ENCODE peak calls at places on chromosomes 12 and 14, in five cellular contexts. E is M059J; F is EL; Z is stimulated activated CD4-positive, alpha-beta T cell treated with anti-CD3 and anti-CD28 coated beads, TNF-alpha, amount 100 ng/mL, for 24 hours; R is memory B cell. Q is an unnamed sample.

GRCh38 chr14:105499256-105500035 is 8.4 kb downstream of the TEDC1 start:
- DNase-seq in Z (no peak), F (no peak), R (no peak), E (no peak), Q (peak; percentile 18)

GRCh38 chr12:70444903-70445302 is 78.8 kb downstream of the KCNMB4 start:
- DNase-seq in Z (no peak), R (no peak), F (no peak), E (peak; percentile 27), Q (no peak)

GRCh38 chr14:99512571-99513182 is 31.5 kb downstream of the CCNK start:
- DNase-seq in F (no peak), E (no peak), R (no peak), Z (no peak), Q (no peak)

GRCh38 chr12:80068173-80068572 is 31.2 kb upstream of the OTOGL start:
- DNase-seq in Z (no peak), R (no peak), F (no peak), E (no peak), Q (no peak)

GRCh38 chr14:73741876-73742519 is 27.8 kb upstream of the PNMA1 start:
- DNase-seq in E (no peak), Z (no peak), F (peak; percentile 31), R (no peak), Q (no peak)

GRCh38 chr14:20755037-20755436 is 9.3 kb downstream of the EDDM3A start:
- DNase-seq in R (no peak), Z (no peak), E (no peak), F (no peak), Q (no peak)

GRCh38 chr12:46926536-46926935 is 100.7 kb upstream of the SLC38A4 start:
- DNase-seq in E (no peak), R (no peak), Z (no peak), F (no peak), Q (no peak)

GRCh38 chr12:122350444-122350843 is 72.0 kb downstream of the CLIP1 start:
- DNase-seq in F (no peak), R (no peak), Z (no peak), E (no peak), Q (no peak)

GRCh38 chr12:39505025-39505424 is 62.1 kb upstream of the KIF21A start:
- DNase-seq in E (peak; percentile 48), R (no peak), Z (no peak), F (no peak), Q (no peak)

GRCh38 chr12:93783827-93784226 is 106.7 kb downstream of the CRADD start:
- DNase-seq in R (no peak), F (no peak), Z (peak; percentile 46), E (no peak), Q (no peak)

GRCh38 chr12:10140001-10140400 is 10.0 kb upstream of the CLEC7A start:
- DNase-seq in R (no peak), Z (peak; percentile 20), E (peak; percentile 70), F (peak; percentile 62), Q (no peak)

GRCh38 chr12:59365133-59365532 is 230.7 kb upstream of the SLC16A7 start:
- DNase-seq in F (no peak), R (no peak), Z (no peak), E (no peak), Q (no peak)

GRCh38 chr14:72792051-72792788 is 101.7 kb downstream of the DPF3 start:
- DNase-seq in Z (no peak), F (no peak), R (no peak), E (no peak), Q (no peak)

GRCh38 chr12:28998662-28999120 is 150.4 kb upstream of the FAR2 start:
- DNase-seq in R (no peak), E (peak; percentile 35), F (peak; percentile 17), Z (peak; percentile 0), Q (no peak)

GRCh38 chr14:88421286-88421685 is 35.8 kb downstream of the SPATA7 start:
- DNase-seq in E (no peak), F (peak; percentile 7), Z (no peak), R (no peak), Q (no peak)

GRCh38 chr14:69945905-69946304 is 66.7 kb downstream of the SMOC1 start:
- DNase-seq in Z (no peak), R (no peak), F (no peak), E (peak; percentile 9), Q (no peak)

GRCh38 chr14:69484444-69485113 is at the start of gene PLEKHD1:
- DNase-seq in R (no peak), E (no peak), Z (no peak), F (no peak), Q (no peak)

GRCh38 chr12:11310336-11310735 is at the start of gene PRB4:
- DNase-seq in F (no peak), R (no peak), Z (no peak), E (no peak), Q (no peak)

Q was measured in GM12891.